ENCODE peak calls at places on chromosomes 5 and 9, in seven cellular contexts. K, Z, S, J, B, Y and W are unnamed samples.

GRCh38 chr9:96478829-96479371 is 28.9 kb downstream of the HABP4 start:
- DNase-seq in K (no peak), Z (no peak), S (no peak), J (no peak), B (no peak), Y (no peak), W (no peak)

GRCh38 chr5:37478495-37478894 is 99.4 kb downstream of the WDR70 start:
- DNase-seq in K (no peak), Z (no peak), S (no peak), J (no peak), B (no peak), Y (no peak), W (no peak)

GRCh38 chr5:40486437-40487270 is 193.1 kb upstream of the PTGER4 start:
- DNase-seq in K (no peak), Z (no peak), S (no peak), J (no peak), B (no peak), Y (no peak), W (no peak)

GRCh38 chr9:112833081-112833480 is 57.6 kb downstream of the SLC46A2 start:
- DNase-seq in K (peak), Z (no peak), S (no peak), J (no peak), B (no peak), Y (no peak), W (no peak)

GRCh38 chr9:8760000-8760767 is 960.6 kb upstream of the DMAC1 start:
- DNase-seq in K (no peak), Z (no peak), S (no peak), J (no peak), B (no peak), Y (no peak), W (no peak)

GRCh38 chr9:114093031-114093471 is 6.0 kb downstream of the KIF12 start:
- DNase-seq in K (no peak), Z (peak), S (no peak), J (no peak), B (no peak), Y (no peak), W (no peak)

GRCh38 chr9:81517954-81518353 is 171.4 kb downstream of the TLE1 start:
- DNase-seq in K (no peak), Z (no peak), S (no peak), J (no peak), B (no peak), Y (no peak), W (no peak)

GRCh38 chr5:50963647-50964584 is 297.5 kb downstream of the PARP8 start:
- DNase-seq in K (no peak), Z (no peak), S (peak), J (peak), B (no peak), Y (no peak), W (no peak)

GRCh38 chr9:134403682-134404301 is 77.5 kb downstream of the RXRA start:
- DNase-seq in K (peak), Z (no peak), S (no peak), J (no peak), B (no peak), Y (no peak), W (peak)

GRCh38 chr9:35570709-35571108 is 34.4 kb upstream of the TESK1 start:
- DNase-seq in K (no peak), Z (no peak), S (no peak), J (no peak), B (no peak), Y (no peak), W (no peak)

GRCh38 chr9:126411225-126411947 is 84.8 kb downstream of the MVB12B start:
- DNase-seq in K (no peak), Z (no peak), S (no peak), J (no peak), B (no peak), Y (no peak), W (peak)

DNA sequence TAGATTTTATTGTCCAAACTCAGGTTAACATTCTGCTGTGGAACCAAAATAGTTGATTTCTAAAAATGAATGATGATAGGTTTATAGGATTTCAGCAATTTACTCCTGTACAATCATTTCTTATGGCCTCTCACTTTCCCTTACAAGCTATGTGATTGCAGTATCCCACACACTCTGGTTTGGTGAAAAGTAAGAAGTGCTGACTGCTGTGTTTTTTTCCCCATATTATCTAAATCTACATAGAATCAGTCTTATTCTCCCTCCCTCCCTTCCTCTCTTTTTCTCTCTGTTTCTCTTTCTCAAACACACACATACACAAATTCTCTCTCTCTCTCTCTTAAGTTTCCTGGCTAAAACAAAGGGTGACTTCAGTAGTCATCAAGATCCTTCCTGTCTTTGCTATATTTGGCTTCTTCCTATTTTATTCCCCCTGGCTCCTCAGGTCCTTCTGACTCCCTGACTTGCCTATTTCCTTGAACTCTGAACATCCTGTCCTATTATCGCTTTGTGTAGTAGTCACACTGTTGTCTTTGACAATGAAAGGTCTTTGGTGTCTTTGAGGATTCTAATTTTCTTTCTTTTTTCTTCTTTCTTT is 55.9 kb upstream of the HAPLN1 start:
- DNase-seq in K (no peak), Z (no peak), S (no peak), J (no peak), B (no peak), Y (no peak), W (no peak)
- TF ChIP-seq POLR2AphosphoS5 in K (no peak), Z (no peak), S (no peak), J (no peak), B (no peak), Y (no peak), W (no peak)

GRCh38 chr9:121699271-121700164 is 48.1 kb downstream of the DAB2IP start:
- DNase-seq in K (peak), Z (peak), S (peak), J (peak), B (no peak), Y (no peak), W (peak)
- TF ChIP-seq POLR2AphosphoS5 in K (no peak), Z (no peak), S (no peak), J (no peak), B (no peak), Y (no peak), W (no peak)

DNA sequence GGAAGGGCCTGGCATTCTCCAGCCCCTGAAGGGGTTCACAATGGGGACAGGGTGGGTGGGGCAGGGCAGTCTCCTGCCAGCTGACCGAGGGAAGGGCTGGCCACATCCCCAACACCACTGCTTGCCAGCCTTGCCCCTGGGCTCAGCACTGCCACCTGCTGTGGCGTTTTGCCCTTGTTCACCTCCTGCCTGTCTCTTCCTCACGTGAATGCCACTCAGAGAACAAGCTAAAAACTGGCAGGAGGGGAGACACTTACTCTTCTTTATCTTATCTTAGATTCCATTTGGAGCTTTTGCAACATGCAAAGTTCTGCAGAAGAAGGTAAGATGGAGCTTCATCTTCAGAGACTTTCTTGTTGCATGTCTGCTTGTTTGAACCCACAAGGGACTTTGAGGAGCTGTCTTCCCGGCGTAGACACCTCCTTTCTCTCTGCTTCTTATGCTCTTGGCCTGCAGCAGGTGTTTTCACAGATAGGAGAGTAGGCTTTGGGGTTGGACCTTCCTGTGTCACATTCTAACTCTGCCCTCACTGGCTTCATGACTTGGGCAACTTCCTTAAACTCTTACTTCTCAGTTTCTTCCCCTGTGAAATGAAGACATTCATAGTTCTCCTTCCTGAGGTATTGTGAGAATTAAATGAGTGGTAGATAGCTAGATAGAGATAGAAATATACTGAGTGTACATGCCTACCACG is 4.1 kb downstream of the LRSAM1 start:
- DNase-seq in K (no peak), Z (no peak), S (no peak), J (no peak), B (no peak), Y (no peak), W (no peak)
- TF ChIP-seq POLR2AphosphoS5 in K (no peak), Z (no peak), S (no peak), J (no peak), B (no peak), Y (no peak), W (no peak)

GRCh38 chr9:127917603-127918002 is 762 bp upstream of the ST6GALNAC4 start:
- DNase-seq in K (no peak), Z (no peak), S (no peak), J (no peak), B (no peak), Y (no peak), W (no peak)

GRCh38 chr9:127918201-127919107 is 1.6 kb upstream of the ST6GALNAC4 start:
- DNase-seq in K (no peak), Z (no peak), S (peak), J (no peak), B (no peak), Y (no peak), W (no peak)

GRCh38 chr9:127920794-127921193 is 4.0 kb upstream of the ST6GALNAC4 start:
- DNase-seq in K (no peak), Z (no peak), S (no peak), J (no peak), B (no peak), Y (no peak), W (no peak)

GRCh38 chr9:127921592-127922120 is 4.8 kb upstream of the ST6GALNAC4 start:
- DNase-seq in K (no peak), Z (no peak), S (peak), J (peak), B (no peak), Y (peak), W (peak)

DNA sequence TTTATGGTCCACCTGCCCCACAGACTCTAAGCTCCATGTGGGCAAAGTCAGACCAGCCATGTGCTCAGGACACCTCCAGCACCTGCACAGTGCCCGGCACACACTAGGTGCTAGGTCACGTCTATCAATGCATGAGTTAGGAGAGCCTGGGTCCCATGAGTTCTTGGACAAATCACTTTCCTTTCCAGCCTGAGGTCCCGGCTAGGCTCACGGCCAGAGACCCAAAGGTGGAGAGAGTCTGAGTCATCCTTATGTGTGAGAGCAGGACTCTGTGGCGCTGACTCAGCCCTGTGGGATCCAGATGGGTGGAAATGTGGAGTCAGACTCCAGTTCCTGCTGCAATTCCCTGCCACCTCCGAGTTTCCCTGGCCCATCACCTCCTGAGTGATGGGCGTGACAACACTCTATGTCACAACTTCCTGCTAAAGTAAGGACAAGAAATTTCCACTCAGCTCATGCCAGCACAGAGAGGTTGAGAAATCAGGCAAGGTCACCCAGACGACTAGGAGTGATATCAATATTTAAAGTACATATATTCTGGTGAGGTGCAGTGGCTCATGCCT is 2.5 kb upstream of the ST6GALNAC4 start:
- DNase-seq in K (peak), Z (peak), S (no peak), J (no peak), B (peak), Y (peak), W (no peak)
- TF ChIP-seq POLR2AphosphoS5 in K (peak), Z (peak), S (no peak), J (no peak), B (peak), Y (peak), W (no peak)

DNA sequence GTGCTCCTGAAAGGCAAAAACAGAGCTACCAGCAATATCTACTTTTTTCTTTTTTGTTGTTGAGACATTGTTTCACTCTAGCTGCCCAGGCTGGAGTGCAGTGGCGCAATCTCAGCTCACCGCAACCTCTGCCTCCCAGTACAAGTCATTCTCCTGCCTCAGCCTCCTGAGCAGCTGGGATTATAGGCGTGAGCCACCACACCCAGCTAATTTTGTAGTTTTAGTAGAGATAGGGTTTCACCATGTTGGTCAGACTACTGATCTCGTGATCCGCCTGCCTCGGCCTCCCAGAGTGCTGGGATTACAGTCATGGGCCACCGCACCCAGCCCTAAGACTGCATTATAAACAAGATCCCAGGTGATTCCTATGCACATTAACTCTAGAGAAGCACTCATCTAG is 17.0 kb downstream of the PLPP1 start:
- DNase-seq in K (no peak), Z (no peak), S (no peak), J (no peak), B (no peak), Y (no peak), W (no peak)
- TF ChIP-seq POLR2AphosphoS5 in K (no peak), Z (no peak), S (no peak), J (no peak), B (no peak), Y (no peak), W (no peak)

GRCh38 chr5:137995747-137996123 is 37.1 kb downstream of the FAM13B start:
- DNase-seq in K (no peak), Z (no peak), S (no peak), J (no peak), B (no peak), Y (no peak), W (no peak)

GRCh38 chr5:137995077-137995746 is 37.7 kb downstream of the FAM13B start:
- DNase-seq in K (no peak), Z (no peak), S (no peak), J (no peak), B (no peak), Y (no peak), W (no peak)

GRCh38 chr5:138000102-138000723 is 32.7 kb downstream of the FAM13B start:
- DNase-seq in K (no peak), Z (no peak), S (no peak), J (no peak), B (peak), Y (no peak), W (no peak)

GRCh38 chr5:137994556-137994955 is 38.3 kb downstream of the FAM13B start:
- DNase-seq in K (no peak), Z (no peak), S (no peak), J (no peak), B (no peak), Y (no peak), W (no peak)

GRCh38 chr5:137997726-137998213 is 35.1 kb downstream of the FAM13B start:
- DNase-seq in K (no peak), Z (no peak), S (no peak), J (no peak), B (no peak), Y (no peak), W (peak)
- TF ChIP-seq POLR2AphosphoS5 in K (no peak), Z (no peak), S (no peak), J (no peak), B (no peak), Y (no peak), W (no peak)

DNA sequence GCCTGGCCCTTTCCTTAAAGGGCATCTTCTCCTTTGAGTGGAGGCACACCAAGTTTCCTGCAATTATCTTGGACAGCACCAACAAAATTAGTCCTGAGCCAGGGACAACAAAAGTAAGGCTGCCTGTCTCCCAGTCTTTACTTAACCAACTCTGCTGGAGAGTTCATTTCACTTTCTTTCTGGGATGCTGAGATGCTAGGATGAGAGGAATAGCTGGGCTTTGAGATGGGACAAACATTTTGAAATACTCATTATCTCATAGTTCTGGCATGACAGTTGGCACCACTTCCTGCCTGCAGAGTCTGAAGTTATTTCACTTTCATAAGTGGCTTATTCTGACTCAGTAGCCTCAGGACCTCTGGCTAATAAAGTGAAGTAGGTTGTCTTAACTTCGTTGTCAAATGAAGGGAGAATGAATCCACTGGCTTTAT is 157.0 kb downstream of the C9orf152 start:
- DNase-seq in K (peak), Z (no peak), S (no peak), J (no peak), B (peak), Y (no peak), W (peak)
- TF ChIP-seq POLR2AphosphoS5 in K (no peak), Z (peak), S (no peak), J (no peak), B (no peak), Y (no peak), W (no peak)